ENCODE peak calls at places on chromosome 2, in seven cellular contexts. I is HCT116, X is K562, Q is GM12878, H is H1, Y is HepG2, P is SK-N-SH. W is an unnamed sample.

GRCh38 chr2:11669454-11670291 is at the start of gene NTSR2:
- DNase-seq in P (no peak), Y (peak; percentile 51), I (no peak), Q (no peak), X (no peak), H (peak; percentile 65), W (peak; percentile 81)

GRCh38 chr2:172972005-172972619 is 103.5 kb upstream of the MAP3K20 start:
- DNase-seq in H (no peak), P (peak; percentile 43), Q (no peak), Y (peak; percentile 52), I (peak; percentile 36), X (peak; percentile 76), W (peak; percentile 61)

GRCh38 chr2:176172748-176173586 is 15.5 kb upstream of the HOXD1 start:
- DNase-seq in Y (peak; percentile 65), Q (no peak), X (no peak), I (no peak), H (no peak), P (no peak), W (no peak)

GRCh38 chr2:57720728-57721627 is 325.6 kb upstream of the VRK2 start:
- DNase-seq in X (peak; percentile 45), H (no peak), I (peak; percentile 48), Y (peak; percentile 56), Q (peak; percentile 47), P (peak; percentile 59), W (peak; percentile 60)

GRCh38 chr2:187541086-187542085 is 12.8 kb downstream of the TFPI start:
- DNase-seq in P (no peak), Q (no peak), I (peak; percentile 74), X (no peak), H (no peak), Y (peak; percentile 98), W (no peak)

GRCh38 chr2:191037351-191037750 is 23.4 kb upstream of the STAT1 start:
- DNase-seq in X (no peak), Q (no peak), P (no peak), H (no peak), Y (no peak), I (no peak), W (no peak)

GRCh38 chr2:110770696-110771425 is 38.5 kb downstream of the ACOXL start:
- DNase-seq in X (no peak), Q (no peak), Y (no peak), H (no peak), I (no peak), P (peak; percentile 83), W (no peak)

GRCh38 chr2:11532434-11533055 is 1.3 kb upstream of the GREB1 start:
- DNase-seq in I (no peak), Q (no peak), H (no peak), P (no peak), X (no peak), Y (no peak), W (peak; percentile 96)

GRCh38 chr2:200239216-200239615 is 67.3 kb upstream of the SPATS2L start:
- DNase-seq in P (peak; percentile 40), Q (no peak), Y (no peak), I (no peak), X (no peak), H (no peak), W (no peak)

GRCh38 chr2:18498531-18498930 is 61.9 kb downstream of the RDH14 start:
- DNase-seq in Q (no peak), H (no peak), X (no peak), Y (no peak), P (no peak), I (no peak), W (no peak)

GRCh38 chr2:85409719-85410583 is at the start of gene CAPG:
- DNase-seq in Q (no peak), P (no peak), Y (no peak), H (no peak), I (no peak), X (peak; percentile 85), W (no peak)

GRCh38 chr2:59462418-59463197 is 1090.8 kb downstream of the BCL11A start:
- DNase-seq in P (no peak), X (no peak), H (no peak), Q (no peak), I (no peak), Y (no peak), W (no peak)

GRCh38 chr2:208112969-208113368 is 11.4 kb downstream of the CRYGD start:
- DNase-seq in H (peak; percentile 39), Q (no peak), Y (no peak), I (no peak), P (no peak), X (no peak), W (peak; percentile 24)

GRCh38 chr2:19574788-19575260 is 216.4 kb upstream of the OSR1 start:
- DNase-seq in Y (no peak), H (no peak), X (no peak), Q (no peak), P (no peak), I (no peak), W (no peak)

GRCh38 chr2:88087073-88087472 is 19.4 kb downstream of the SMYD1 start:
- DNase-seq in I (no peak), Q (no peak), H (no peak), P (no peak), Y (no peak), X (no peak), W (no peak)

GRCh38 chr2:180990337-180990736 is 9.9 kb downstream of the UBE2E3 start:
- DNase-seq in Q (no peak), H (no peak), P (no peak), Y (no peak), X (no peak), I (no peak), W (no peak)

GRCh38 chr2:2234398-2234797 is 96.7 kb downstream of the MYT1L start:
- DNase-seq in P (no peak), X (no peak), I (no peak), Y (no peak), H (no peak), Q (no peak), W (no peak)

DNA sequence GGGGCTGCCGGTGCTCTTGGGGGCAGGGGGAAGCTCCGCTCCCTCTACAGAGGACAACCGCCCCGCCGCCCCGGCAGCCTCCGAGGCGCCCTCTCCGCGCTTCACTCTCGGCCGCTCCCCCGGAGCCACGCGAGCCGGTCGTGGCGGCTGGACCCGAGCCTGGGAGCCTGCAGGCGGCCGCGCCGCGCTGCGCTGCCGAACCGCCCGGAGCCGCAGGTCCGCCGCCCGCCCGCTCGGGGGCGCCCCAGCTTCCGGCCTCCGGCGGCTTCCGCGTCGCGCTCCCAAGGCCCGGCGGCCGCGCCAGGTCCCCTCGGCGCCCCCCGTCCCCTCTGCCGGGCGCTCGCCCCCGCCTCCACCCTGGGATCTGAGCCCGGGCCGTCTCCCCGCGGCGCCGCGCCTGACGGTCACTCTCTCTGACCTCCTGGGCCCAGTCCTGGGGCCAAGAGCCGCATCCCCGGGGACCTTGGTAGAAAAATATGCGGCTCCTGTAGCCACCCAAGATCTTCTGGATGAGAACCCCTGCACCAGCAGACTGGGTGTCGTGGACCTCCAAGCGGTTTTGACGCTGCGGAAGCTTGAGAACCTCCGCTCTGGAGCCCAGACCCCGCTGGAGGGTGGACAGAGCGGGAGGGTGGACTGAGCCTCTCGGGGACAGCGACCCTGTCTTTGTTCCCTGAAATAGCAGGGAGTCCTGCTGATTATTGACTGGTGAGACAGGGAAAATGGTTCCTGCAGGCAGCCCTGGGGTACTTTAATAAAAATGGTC is 44.3 kb downstream of the SERTAD2 start:
- DNase-seq in X (peak; percentile 90), Q (no peak), P (peak; percentile 63), Y (no peak), H (no peak), I (no peak), W (peak; percentile 58)
- TF ChIP-seq JUND in X (no peak), Q (no peak), P (no peak), Y (no peak), H (no peak), I (no peak), W (no peak)

GRCh38 chr2:64914735-64915509 is 74.3 kb upstream of the SLC1A4 start:
- DNase-seq in I (no peak), P (no peak), Q (peak; percentile 96), H (no peak), Y (no peak), X (peak; percentile 21), W (no peak)
- TF ChIP-seq JUND in I (no peak), P (no peak), Q (peak; percentile 72), H (no peak), Y (no peak), X (peak; percentile 23), W (no peak)

DNA sequence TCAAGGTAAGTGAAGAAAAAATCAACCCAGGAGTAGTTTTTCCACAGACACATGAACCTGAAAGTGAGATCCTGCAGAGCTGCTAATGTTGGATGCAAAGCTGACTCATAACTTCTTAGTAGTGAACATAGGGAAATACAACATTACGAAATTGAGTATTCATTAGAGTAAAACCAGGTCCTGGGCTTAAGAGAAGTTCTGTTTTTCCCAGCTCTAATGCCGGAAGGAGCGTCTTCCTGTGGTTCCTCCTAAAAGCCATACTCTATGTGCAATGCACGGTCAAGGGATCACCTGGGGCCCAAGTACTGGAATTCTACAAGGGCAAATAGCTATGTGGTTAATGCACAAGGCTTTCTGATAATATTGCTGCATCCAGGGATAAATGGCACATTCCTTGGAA is 141.6 kb downstream of the RBMS1 start:
- DNase-seq in X (no peak), P (no peak), I (no peak), Y (no peak), Q (no peak), H (no peak), W (no peak)
- TF ChIP-seq JUND in X (no peak), P (peak; percentile 41), I (no peak), Y (no peak), Q (no peak), H (no peak), W (no peak)

GRCh38 chr2:201964631-201965206 is 68.9 kb upstream of the FZD7 start:
- DNase-seq in Y (no peak), X (no peak), H (no peak), P (no peak), Q (no peak), I (no peak), W (no peak)

GRCh38 chr2:201965550-201965949 is 68.1 kb upstream of the FZD7 start:
- DNase-seq in I (no peak), Y (peak; percentile 21), P (no peak), H (no peak), X (no peak), Q (no peak), W (no peak)

GRCh38 chr2:201964011-201964410 is 69.6 kb upstream of the FZD7 start:
- DNase-seq in I (no peak), Y (no peak), P (no peak), H (no peak), Q (no peak), X (no peak), W (no peak)

GRCh38 chr2:201961401-201961800 is 72.3 kb upstream of the FZD7 start:
- DNase-seq in H (no peak), P (no peak), X (no peak), Q (no peak), Y (no peak), I (no peak), W (no peak)

DNA sequence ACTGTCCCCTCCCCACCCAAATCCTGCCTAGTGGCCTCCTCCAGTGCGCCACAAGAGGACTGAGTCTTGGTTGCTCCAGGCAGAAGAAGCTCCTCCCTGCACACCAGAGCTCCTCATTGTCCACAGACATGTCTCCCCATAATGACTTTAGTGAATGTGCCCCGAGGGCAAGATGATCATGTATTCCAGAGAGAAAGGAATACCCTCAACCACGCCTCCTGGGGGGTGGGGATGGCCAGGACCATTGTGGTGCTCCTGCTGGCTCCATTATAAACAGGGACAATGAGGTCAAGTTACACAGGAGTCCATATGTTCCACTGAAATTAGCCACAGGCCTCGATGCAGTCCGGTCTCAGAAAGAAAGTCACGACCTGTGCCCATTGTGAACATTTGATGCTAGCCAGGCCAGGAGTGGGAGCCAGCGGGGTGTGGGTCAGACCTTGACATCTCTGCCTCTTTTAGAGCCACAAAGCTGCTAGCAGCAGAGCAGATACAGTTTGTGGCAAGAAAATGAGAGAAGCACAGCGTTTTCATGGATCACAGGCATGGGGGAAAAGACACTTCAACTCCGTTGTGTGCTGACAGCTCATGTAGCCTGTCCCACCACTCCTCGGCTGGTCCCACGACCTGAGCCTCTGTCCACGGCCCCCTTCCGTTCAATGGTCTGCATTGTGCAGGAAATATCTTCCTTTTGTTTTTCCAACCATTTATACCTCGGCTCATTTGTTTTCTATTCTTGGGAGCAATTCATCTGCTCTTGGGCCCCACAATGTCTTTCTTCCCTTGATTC is 70.7 kb upstream of the FZD7 start:
- DNase-seq in Q (no peak), Y (no peak), I (no peak), X (no peak), P (no peak), H (no peak), W (no peak)
- TF ChIP-seq JUND in Q (no peak), Y (no peak), I (no peak), X (no peak), P (no peak), H (no peak), W (no peak)

W was measured in T47D.